ENCODE peak calls at places on chromosomes 1 and 21, in ten cellular contexts. X is H1, O is fibroblast of the aortic adventitia, A is dorsolateral prefrontal cortex, P is mucosa of descending colon, K is suprapubic skin, Z is ovary, E is mammary epithelial cell, Y is AG04450, M is neural crest cell. F is an unnamed sample.

GRCh38 chr1:231951399-231951798 is 324.8 kb downstream of the DISC1 start:
- DNase-seq in P (no peak), O (peak; percentile 67), M (no peak), Y (no peak), E (peak; percentile 68), X (no peak), K (no peak), Z (no peak), A (no peak), F (no peak)

GRCh38 chr1:205955499-205955898 is 12.2 kb upstream of the SLC26A9 start:
- DNase-seq in P (no peak), Z (no peak), E (no peak), X (no peak), K (no peak), Y (no peak), O (no peak), A (no peak), M (no peak), F (no peak)

GRCh38 chr1:153549741-153550397 is 811 bp upstream of the S100A3 start:
- DNase-seq in Y (no peak), A (no peak), Z (peak; percentile 25), O (no peak), P (no peak), X (no peak), K (no peak), E (peak; percentile 6), M (no peak), F (no peak)

GRCh38 chr21:34342476-34342875 is 21.3 kb upstream of the KCNE2 start:
- DNase-seq in X (no peak), M (no peak), E (no peak), K (peak; percentile 40), Y (no peak), P (no peak), A (no peak), O (no peak), Z (no peak), F (no peak)

GRCh38 chr1:15459771-15460719 is 3.5 kb downstream of the CELA2A start:
- DNase-seq in O (no peak), Z (no peak), A (no peak), E (no peak), P (no peak), Y (no peak), X (no peak), K (no peak), M (no peak), F (no peak)

GRCh38 chr1:62962794-62963776 is 179.2 kb downstream of the ATG4C start:
- DNase-seq in Y (no peak), X (peak; percentile 84), A (peak; percentile 37), E (peak; percentile 8), M (peak; percentile 64), Z (no peak), P (peak; percentile 62), O (peak; percentile 50), K (no peak), F (peak; percentile 71)

GRCh38 chr1:198669023-198669698 is 30.3 kb downstream of the PTPRC start:
- DNase-seq in Y (peak; percentile 78), K (no peak), M (no peak), X (no peak), Z (no peak), P (no peak), E (peak; percentile 91), O (peak; percentile 88), A (no peak), F (peak; percentile 29)

GRCh38 chr21:43645414-43645891 is 13.8 kb downstream of the HSF2BP start:
- DNase-seq in K (no peak), Z (no peak), Y (peak; percentile 42), O (peak; percentile 84), A (no peak), P (peak; percentile 73), M (peak; percentile 13), E (peak; percentile 72), X (no peak), F (peak; percentile 55)

GRCh38 chr1:245260116-245260882 is 105.5 kb downstream of the KIF26B start:
- DNase-seq in A (no peak), M (no peak), Y (no peak), X (peak; percentile 30), K (no peak), P (no peak), E (no peak), Z (no peak), O (no peak), F (no peak)

GRCh38 chr1:21781971-21782867 is 730 bp downstream of the USP48 start:
- DNase-seq in Y (no peak), K (peak; percentile 80), E (peak; percentile 65), M (peak; percentile 26), O (peak; percentile 69), X (no peak), A (peak; percentile 40), Z (no peak), P (peak; percentile 65), F (peak; percentile 49)

GRCh38 chr1:34113887-34114286 is 51.1 kb downstream of the CSMD2 start:
- DNase-seq in A (no peak), K (no peak), O (peak; percentile 32), P (peak; percentile 2), Y (no peak), E (peak; percentile 1), M (no peak), X (peak; percentile 48), Z (no peak), F (no peak)

GRCh38 chr1:34108711-34109110 is 56.3 kb downstream of the CSMD2 start:
- DNase-seq in M (no peak), O (no peak), Z (no peak), K (no peak), P (no peak), Y (no peak), X (no peak), E (no peak), A (no peak), F (no peak)

GRCh38 chr1:34115233-34115632 is 49.8 kb downstream of the CSMD2 start:
- DNase-seq in K (no peak), P (no peak), X (no peak), A (no peak), Z (no peak), E (no peak), O (no peak), M (no peak), Y (no peak), F (no peak)

GRCh38 chr1:34108269-34108668 is 56.8 kb downstream of the CSMD2 start:
- DNase-seq in E (no peak), Z (no peak), A (no peak), P (no peak), Y (no peak), O (peak; percentile 13), M (no peak), X (no peak), K (no peak), F (no peak)

GRCh38 chr1:34113362-34113761 is 51.7 kb downstream of the CSMD2 start:
- DNase-seq in M (no peak), Y (no peak), K (no peak), P (no peak), A (peak; percentile 51), Z (no peak), X (peak; percentile 63), O (no peak), E (no peak), F (no peak)
- TF ChIP-seq CTCF in M (no peak), Y (no peak), K (no peak), P (no peak), A (no peak), Z (no peak), X (peak; percentile 66), O (no peak), E (no peak), F (no peak)

DNA sequence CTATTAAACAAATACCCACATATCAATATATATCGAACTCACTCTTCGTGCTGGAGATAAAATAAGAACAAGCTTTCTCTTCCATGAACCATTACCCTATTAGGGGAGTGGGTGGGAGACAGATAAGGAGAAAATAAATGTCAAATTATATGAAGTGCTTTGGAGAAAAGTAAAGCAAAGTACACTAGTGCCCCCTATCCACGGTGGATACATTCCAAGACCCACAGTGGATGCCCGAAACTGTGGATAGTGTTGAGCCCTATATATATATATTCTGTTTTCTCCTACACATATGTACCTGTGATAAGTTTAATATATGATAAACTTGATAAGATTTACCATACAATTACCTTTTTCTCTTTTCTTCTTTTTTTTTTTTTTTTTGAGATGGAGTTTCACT is 54.6 kb downstream of the FH start:
- DNase-seq in Z (no peak), Y (no peak), A (no peak), E (no peak), P (no peak), M (no peak), X (no peak), K (no peak), O (no peak), F (no peak)
- TF ChIP-seq CTCF in Z (no peak), Y (no peak), A (no peak), E (no peak), P (no peak), M (no peak), X (peak; percentile 12), K (no peak), O (no peak), F (no peak)

GRCh38 chr1:117686907-117687306 is 81.1 kb downstream of the TENT5C start:
- DNase-seq in Z (peak; percentile 62), Y (no peak), K (no peak), O (peak; percentile 56), X (no peak), E (no peak), A (no peak), M (no peak), P (no peak), F (no peak)

GRCh38 chr1:117690230-117690629 is 84.4 kb downstream of the TENT5C start:
- DNase-seq in M (no peak), P (no peak), A (no peak), O (no peak), X (no peak), E (no peak), Y (no peak), K (no peak), Z (no peak), F (no peak)

GRCh38 chr1:117683571-117684285 is 77.9 kb downstream of the TENT5C start:
- DNase-seq in M (no peak), P (no peak), K (no peak), E (no peak), Z (no peak), A (no peak), O (no peak), X (no peak), Y (no peak), F (no peak)

GRCh38 chr1:117682372-117682771 is 76.5 kb downstream of the TENT5C start:
- DNase-seq in O (peak; percentile 20), Y (no peak), K (no peak), M (no peak), P (no peak), A (no peak), X (no peak), E (no peak), Z (no peak), F (no peak)

GRCh38 chr1:117685936-117686806 is 80.3 kb downstream of the TENT5C start:
- DNase-seq in A (no peak), Y (no peak), M (no peak), O (no peak), K (no peak), P (no peak), Z (no peak), X (no peak), E (no peak), F (no peak)
- TF ChIP-seq CTCF in A (no peak), Y (no peak), M (no peak), O (no peak), K (no peak), P (no peak), Z (no peak), X (peak; percentile 27), E (no peak), F (no peak)

DNA sequence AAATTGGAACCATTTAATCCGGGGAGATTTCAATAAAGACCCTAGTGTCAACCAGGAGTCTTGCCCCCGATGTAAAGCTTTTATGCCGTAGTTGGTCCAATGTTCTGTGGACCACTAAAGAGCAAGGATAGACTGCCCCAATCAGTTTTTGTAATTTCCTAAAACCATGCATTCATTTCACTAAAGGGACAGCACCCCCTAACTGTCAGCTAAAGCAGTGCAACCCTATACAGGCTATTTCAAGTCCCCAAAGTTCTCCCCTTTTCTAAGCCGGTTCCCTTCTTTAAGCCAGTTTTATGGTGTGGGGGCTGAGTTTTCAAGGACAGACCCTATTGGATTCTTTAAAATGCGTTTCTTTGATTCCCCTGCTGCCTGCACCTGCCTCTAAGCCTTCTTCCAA is 12.7 kb upstream of the PDPN start:
- DNase-seq in E (no peak), P (no peak), A (no peak), Z (no peak), Y (no peak), K (no peak), O (no peak), X (no peak), M (no peak), F (no peak)
- TF ChIP-seq CTCF in E (peak; percentile 24), P (no peak), A (peak; percentile 17), Z (no peak), Y (no peak), K (peak; percentile 16), O (peak; percentile 12), X (peak; percentile 72), M (peak; percentile 50), F (peak; percentile 31)